ENCODE peak calls at places on chromosome 11, in eight cellular contexts. K, Y, G, H, W, B, O and F are unnamed samples.

GRCh38 chr11:66267039-66267378 is 1.4 kb upstream of the RAB1B start:
- DNase-seq in K (no peak), Y (no peak), G (no peak), H (no peak), W (peak), B (no peak), O (no peak), F (no peak)

GRCh38 chr11:30826911-30827310 is 240.8 kb upstream of the MPPED2 start:
- DNase-seq in K (no peak), Y (no peak), G (no peak), H (no peak), W (no peak), B (no peak), O (no peak), F (no peak)

GRCh38 chr11:59158206-59159068 is 13.5 kb upstream of the DTX4 start:
- DNase-seq in K (peak), Y (no peak), G (peak), H (no peak), W (peak), B (no peak), O (no peak), F (peak)

GRCh38 chr11:8566613-8567210 is 27.3 kb downstream of the STK33 start:
- DNase-seq in K (no peak), Y (no peak), G (no peak), H (no peak), W (peak), B (no peak), O (peak), F (no peak)

GRCh38 chr11:2249191-2249916 is 21.0 kb downstream of the ASCL2 start:
- DNase-seq in K (no peak), Y (no peak), G (no peak), H (no peak), W (no peak), B (no peak), O (no peak), F (no peak)

GRCh38 chr11:516400-516799 is 9.4 kb upstream of the RNH1 start:
- DNase-seq in K (no peak), Y (no peak), G (no peak), H (no peak), W (no peak), B (no peak), O (no peak), F (no peak)

GRCh38 chr11:12995211-12995610 is 13.9 kb upstream of the RASSF10 start:
- DNase-seq in K (no peak), Y (no peak), G (no peak), H (no peak), W (no peak), B (no peak), O (peak), F (no peak)

GRCh38 chr11:10322401-10322800 is 17.5 kb downstream of the ADM start:
- DNase-seq in K (no peak), Y (no peak), G (no peak), H (no peak), W (no peak), B (no peak), O (no peak), F (no peak)

GRCh38 chr11:120184946-120185677 is 25.7 kb upstream of the OAF start:
- DNase-seq in K (no peak), Y (no peak), G (no peak), H (peak), W (no peak), B (no peak), O (no peak), F (no peak)

GRCh38 chr11:115452245-115452644 is 52.0 kb downstream of the CADM1 start:
- DNase-seq in K (no peak), Y (no peak), G (no peak), H (no peak), W (peak), B (no peak), O (no peak), F (no peak)

GRCh38 chr11:8258289-8258688 is 5.4 kb downstream of the LMO1 start:
- DNase-seq in K (peak), Y (no peak), G (no peak), H (peak), W (no peak), B (no peak), O (no peak), F (no peak)

GRCh38 chr11:116636341-116636968 is 136.3 kb downstream of the BUD13 start:
- DNase-seq in K (no peak), Y (no peak), G (no peak), H (no peak), W (no peak), B (no peak), O (no peak), F (no peak)

GRCh38 chr11:111450480-111451320 is 61.5 kb downstream of the BTG4 start:
- DNase-seq in K (no peak), Y (no peak), G (no peak), H (no peak), W (no peak), B (no peak), O (no peak), F (no peak)

GRCh38 chr11:74559934-74560309 is 32.5 kb upstream of the POLD3 start:
- DNase-seq in K (no peak), Y (no peak), G (no peak), H (no peak), W (no peak), B (no peak), O (no peak), F (no peak)

GRCh38 chr11:66595245-66595904 is 2.4 kb downstream of the CCS start:
- DNase-seq in K (no peak), Y (no peak), G (no peak), H (no peak), W (no peak), B (no peak), O (no peak), F (no peak)

GRCh38 chr11:69172674-69173073 is 16.9 kb downstream of the SMIM38 start:
- DNase-seq in K (no peak), Y (no peak), G (no peak), H (no peak), W (peak), B (no peak), O (no peak), F (no peak)

GRCh38 chr11:130999086-130999485 is 82.8 kb upstream of the SNX19 start:
- DNase-seq in K (no peak), Y (no peak), G (no peak), H (no peak), W (no peak), B (no peak), O (no peak), F (no peak)

GRCh38 chr11:109073032-109073822 is 348.8 kb upstream of the C11orf87 start:
- DNase-seq in K (no peak), Y (no peak), G (no peak), H (no peak), W (no peak), B (no peak), O (no peak), F (no peak)

GRCh38 chr11:19244621-19245020 is 3.9 kb upstream of the E2F8 start:
- DNase-seq in K (no peak), Y (no peak), G (no peak), H (no peak), W (no peak), B (no peak), O (no peak), F (no peak)

GRCh38 chr11:65290448-65291165 is 24.1 kb upstream of the CDC42EP2 start:
- DNase-seq in K (no peak), Y (peak), G (no peak), H (peak), W (peak), B (no peak), O (peak), F (no peak)

GRCh38 chr11:70048279-70049024 is 29.7 kb upstream of the ANO1 start:
- DNase-seq in K (peak), Y (no peak), G (no peak), H (no peak), W (peak), B (no peak), O (no peak), F (no peak)

GRCh38 chr11:128757235-128757711 is 63.4 kb downstream of the FLI1 start:
- DNase-seq in K (peak), Y (no peak), G (peak), H (no peak), W (peak), B (peak), O (no peak), F (peak)

GRCh38 chr11:35043933-35044332 is 95.0 kb upstream of the CD44 start:
- DNase-seq in K (no peak), Y (no peak), G (no peak), H (no peak), W (no peak), B (no peak), O (no peak), F (no peak)

GRCh38 chr11:115170133-115170815 is 333.9 kb downstream of the CADM1 start:
- DNase-seq in K (no peak), Y (no peak), G (peak), H (no peak), W (peak), B (no peak), O (peak), F (no peak)

GRCh38 chr11:93034031-93034430 is 64.6 kb downstream of the MTNR1B start:
- DNase-seq in K (no peak), Y (no peak), G (no peak), H (no peak), W (no peak), B (no peak), O (no peak), F (no peak)

GRCh38 chr11:104028476-104028875 is 8.0 kb upstream of the DDI1 start:
- DNase-seq in K (no peak), Y (no peak), G (no peak), H (no peak), W (no peak), B (no peak), O (no peak), F (no peak)

GRCh38 chr11:72599325-72600117 is 74.7 kb downstream of the PDE2A start:
- DNase-seq in K (peak), Y (no peak), G (no peak), H (no peak), W (peak), B (no peak), O (no peak), F (no peak)

GRCh38 chr11:118909619-118910308 is 16.0 kb downstream of the BCL9L start:
- DNase-seq in K (peak), Y (no peak), G (no peak), H (no peak), W (no peak), B (no peak), O (no peak), F (no peak)

GRCh38 chr11:132888226-132888625 is 644.1 kb downstream of the OPCML start:
- DNase-seq in K (no peak), Y (no peak), G (no peak), H (no peak), W (no peak), B (no peak), O (peak), F (no peak)

GRCh38 chr11:71240061-71240690 is 12.2 kb downstream of the SHANK2 start:
- DNase-seq in K (no peak), Y (no peak), G (no peak), H (peak), W (no peak), B (no peak), O (no peak), F (no peak)

GRCh38 chr11:11424696-11425095 is 71.6 kb upstream of the CSNK2A3 start:
- DNase-seq in K (no peak), Y (no peak), G (no peak), H (no peak), W (no peak), B (no peak), O (no peak), F (no peak)

GRCh38 chr11:78145511-78146030 is 6.1 kb upstream of the ALG8 start:
- DNase-seq in K (no peak), Y (no peak), G (no peak), H (no peak), W (no peak), B (no peak), O (no peak), F (no peak)

GRCh38 chr11:67820079-67820478 is 145.7 kb upstream of the ALDH3B2 start:
- DNase-seq in K (no peak), Y (no peak), G (no peak), H (no peak), W (no peak), B (no peak), O (no peak), F (no peak)

GRCh38 chr11:66264893-66265292 is 3.5 kb upstream of the RAB1B start:
- DNase-seq in K (peak), Y (no peak), G (no peak), H (peak), W (peak), B (no peak), O (no peak), F (no peak)

GRCh38 chr11:299081-299891 is at the start of gene IFITM5:
- DNase-seq in K (no peak), Y (no peak), G (no peak), H (peak), W (no peak), B (no peak), O (no peak), F (no peak)

GRCh38 chr11:61955031-61955415 is 4.9 kb downstream of the BEST1 start:
- DNase-seq in K (peak), Y (no peak), G (no peak), H (no peak), W (peak), B (no peak), O (no peak), F (no peak)

GRCh38 chr11:2123628-2123960 is 15.6 kb downstream of the IGF2 start:
- DNase-seq in K (no peak), Y (no peak), G (no peak), H (no peak), W (no peak), B (no peak), O (no peak), F (no peak)

GRCh38 chr11:12287374-12288211 is 89.8 kb upstream of the PARVA start:
- DNase-seq in K (peak), Y (no peak), G (no peak), H (no peak), W (peak), B (no peak), O (peak), F (no peak)

GRCh38 chr11:65788801-65789200 is 1.9 kb downstream of the OVOL1 start:
- DNase-seq in K (peak), Y (no peak), G (no peak), H (no peak), W (no peak), B (no peak), O (no peak), F (no peak)